ENCODE peak calls at places on chromosomes 16 and 17, in four cellular contexts. B is RPMI7951, D is T-helper 2 cell, T is GM19239. Z is an unnamed sample.

GRCh38 chr16:57830890-57831484 is 28.7 kb upstream of the KIFC3 start:
- DNase-seq in B (no peak), D (no peak), T (no peak), Z (no peak)

GRCh38 chr16:67013823-67014640 is 14.9 kb upstream of the CBFB start:
- DNase-seq in B (peak; percentile 64), T (peak; percentile 50), D (peak; percentile 75), Z (peak; percentile 31)

GRCh38 chr16:57994778-57995177 is 5.7 kb downstream of the ZNF319 start:
- DNase-seq in T (peak; percentile 46), D (peak; percentile 24), B (peak; percentile 51), Z (no peak)

GRCh38 chr17:17077861-17078732 is 35.8 kb downstream of the MPRIP start:
- DNase-seq in T (no peak), D (no peak), B (no peak), Z (no peak)

GRCh38 chr16:9763505-9763904 is 418.7 kb downstream of the GRIN2A start:
- DNase-seq in T (no peak), B (no peak), D (no peak), Z (no peak)

GRCh38 chr16:47143329-47143676 is 442 bp downstream of the NETO2 start:
- DNase-seq in B (peak; percentile 70), D (peak; percentile 50), T (peak; percentile 85), Z (peak; percentile 73)

GRCh38 chr16:31404353-31405064 is 11.4 kb downstream of the ITGAD start:
- DNase-seq in T (no peak), B (peak; percentile 62), D (no peak), Z (no peak)

GRCh38 chr16:72434159-72434558 is 262.2 kb upstream of the PMFBP1 start:
- DNase-seq in B (peak; percentile 7), D (no peak), T (no peak), Z (no peak)

GRCh38 chr17:49574283-49574892 is 1.3 kb upstream of the NXPH3 start:
- DNase-seq in T (no peak), D (no peak), B (no peak), Z (no peak)

GRCh38 chr17:77425791-77426641 is 285.2 kb downstream of the SEC14L1 start:
- DNase-seq in D (no peak), T (no peak), B (peak; percentile 88), Z (no peak)

GRCh38 chr17:77449908-77450741 is 309.4 kb downstream of the SEC14L1 start:
- DNase-seq in D (no peak), B (peak; percentile 78), T (no peak), Z (no peak)

GRCh38 chr16:75695708-75696107 is 5.6 kb downstream of the DUXB start:
- DNase-seq in T (no peak), B (peak; percentile 5), D (no peak), Z (no peak)

GRCh38 chr17:4788807-4789700 is at the start of gene GLTPD2:
- DNase-seq in B (no peak), T (no peak), D (no peak), Z (no peak)

GRCh38 chr17:47816947-47817346 is 4.6 kb downstream of the OSBPL7 start:
- DNase-seq in D (no peak), B (no peak), T (no peak), Z (no peak)

GRCh38 chr17:4142107-4142900 is 526 bp downstream of the ZZEF1 start:
- DNase-seq in D (peak; percentile 31), B (peak; percentile 15), T (no peak), Z (no peak)

GRCh38 chr16:23227529-23227928 is 45.0 kb downstream of the SCNN1G start:
- DNase-seq in B (peak; percentile 6), T (no peak), D (no peak), Z (no peak)